ENCODE peak calls at places on chromosomes 12 and 14, in four cellular contexts. One of them, this sample, is unnamed.

GRCh38 chr12:31316964-31317363 is 9.0 kb downstream of the SINHCAF start:
- DNase-seq in Caco-2: no peak
- DNase-seq in uterus: no peak
- DNase-seq in heart left ventricle: no peak
- DNase-seq in this sample: no peak

GRCh38 chr14:32508281-32508680 is 179.2 kb downstream of the AKAP6 start:
- DNase-seq in Caco-2: no peak
- DNase-seq in uterus: no peak
- DNase-seq in heart left ventricle: no peak
- DNase-seq in this sample: peak

GRCh38 chr14:22433059-22433458 is 156.0 kb downstream of the DAD1 start:
- DNase-seq in heart left ventricle: no peak
- DNase-seq in uterus: no peak
- DNase-seq in Caco-2: no peak
- DNase-seq in this sample: no peak

GRCh38 chr12:67354966-67355365 is 85.8 kb downstream of the CAND1 start:
- DNase-seq in Caco-2: no peak
- DNase-seq in heart left ventricle: no peak
- DNase-seq in uterus: no peak
- DNase-seq in this sample: peak

GRCh38 chr14:100651999-100652508 is 64.8 kb upstream of the BEGAIN start:
- DNase-seq in heart left ventricle: no peak
- DNase-seq in uterus: no peak
- DNase-seq in Caco-2: no peak
- DNase-seq in this sample: no peak

GRCh38 chr14:22939684-22940083 is 10.5 kb upstream of the PRMT5 start:
- DNase-seq in Caco-2: no peak
- DNase-seq in heart left ventricle: no peak
- DNase-seq in uterus: no peak
- DNase-seq in this sample: no peak

GRCh38 chr12:99985129-99985570 is 414 bp upstream of the ANKS1B start:
- DNase-seq in heart left ventricle: no peak
- DNase-seq in uterus: no peak
- DNase-seq in Caco-2: no peak
- DNase-seq in this sample: no peak

GRCh38 chr14:34361504-34362011 is 100.5 kb downstream of the SPTSSA start:
- DNase-seq in Caco-2: no peak
- DNase-seq in heart left ventricle: no peak
- DNase-seq in uterus: peak
- DNase-seq in this sample: peak

GRCh38 chr12:22709292-22709691 is 84.3 kb downstream of the ETNK1 start:
- DNase-seq in heart left ventricle: no peak
- DNase-seq in uterus: no peak
- DNase-seq in Caco-2: peak
- DNase-seq in this sample: peak

GRCh38 chr12:113072136-113072535 is 15.6 kb downstream of the DTX1 start:
- DNase-seq in heart left ventricle: no peak
- DNase-seq in uterus: no peak
- DNase-seq in Caco-2: no peak
- DNase-seq in this sample: no peak

GRCh38 chr14:32324601-32325000 is 4.5 kb upstream of the AKAP6 start:
- DNase-seq in heart left ventricle: no peak
- DNase-seq in uterus: no peak
- DNase-seq in Caco-2: no peak
- DNase-seq in this sample: no peak

GRCh38 chr12:108831309-108831991 is 25.9 kb downstream of the SSH1 start:
- DNase-seq in uterus: no peak
- DNase-seq in heart left ventricle: no peak
- DNase-seq in Caco-2: no peak
- DNase-seq in this sample: no peak

GRCh38 chr12:92226036-92226661 is 80.5 kb upstream of the BTG1 start:
- DNase-seq in uterus: no peak
- DNase-seq in Caco-2: no peak
- DNase-seq in heart left ventricle: no peak
- DNase-seq in this sample: peak

GRCh38 chr12:62658910-62659309 is 192.3 kb downstream of the MON2 start:
- DNase-seq in Caco-2: no peak
- DNase-seq in uterus: no peak
- DNase-seq in heart left ventricle: no peak
- DNase-seq in this sample: no peak

GRCh38 chr14:78016532-78016931 is 153.6 kb upstream of the NRXN3 start:
- DNase-seq in heart left ventricle: no peak
- DNase-seq in Caco-2: no peak
- DNase-seq in uterus: no peak
- DNase-seq in this sample: no peak

GRCh38 chr14:103528158-103528511 is 861 bp upstream of the TRMT61A start:
- DNase-seq in Caco-2: peak
- DNase-seq in heart left ventricle: peak
- DNase-seq in uterus: no peak
- DNase-seq in this sample: no peak

GRCh38 chr12:65229441-65229840 is 49.0 kb upstream of the MSRB3 start:
- DNase-seq in heart left ventricle: no peak
- DNase-seq in uterus: no peak
- DNase-seq in Caco-2: no peak
- DNase-seq in this sample: peak

GRCh38 chr12:85278598-85279448 is 1.2 kb upstream of the ALX1 start:
- DNase-seq in uterus: no peak
- DNase-seq in heart left ventricle: peak
- DNase-seq in Caco-2: no peak
- DNase-seq in this sample: no peak

GRCh38 chr14:99732436-99733220 is 48.5 kb downstream of the CYP46A1 start:
- DNase-seq in Caco-2: no peak
- DNase-seq in heart left ventricle: peak
- DNase-seq in uterus: peak
- DNase-seq in this sample: no peak

GRCh38 chr12:94561943-94562411 is 88.4 kb downstream of the TMCC3 start:
- DNase-seq in uterus: no peak
- DNase-seq in Caco-2: no peak
- DNase-seq in heart left ventricle: no peak
- DNase-seq in this sample: no peak

GRCh38 chr14:64234877-64235651 is 59.1 kb downstream of the ESR2 start:
- DNase-seq in heart left ventricle: no peak
- DNase-seq in uterus: no peak
- DNase-seq in Caco-2: no peak
- DNase-seq in this sample: peak

GRCh38 chr12:52925717-52926595 is 21.1 kb upstream of the KRT8 start:
- DNase-seq in heart left ventricle: no peak
- DNase-seq in uterus: no peak
- DNase-seq in Caco-2: peak
- DNase-seq in this sample: no peak

GRCh38 chr14:30251017-30251416 is 307.9 kb upstream of the G2E3 start:
- DNase-seq in Caco-2: no peak
- DNase-seq in uterus: no peak
- DNase-seq in heart left ventricle: no peak
- DNase-seq in this sample: no peak

GRCh38 chr12:119375619-119376018 is 41.1 kb downstream of the CCDC60 start:
- DNase-seq in uterus: no peak
- DNase-seq in Caco-2: no peak
- DNase-seq in heart left ventricle: no peak
- DNase-seq in this sample: no peak

GRCh38 chr12:80320121-80320678 is 123.8 kb upstream of the PTPRQ start:
- DNase-seq in uterus: no peak
- DNase-seq in heart left ventricle: no peak
- DNase-seq in Caco-2: no peak
- DNase-seq in this sample: no peak

GRCh38 chr14:83425138-83425537 is 1891.5 kb upstream of the SEL1L start:
- DNase-seq in heart left ventricle: no peak
- DNase-seq in Caco-2: no peak
- DNase-seq in uterus: no peak
- DNase-seq in this sample: peak

GRCh38 chr14:95297832-95298231 is 21.9 kb downstream of the CLMN start:
- DNase-seq in heart left ventricle: no peak
- DNase-seq in Caco-2: no peak
- DNase-seq in uterus: no peak
- DNase-seq in this sample: no peak

GRCh38 chr14:106459971-106460730 is 933.8 kb downstream of the TMEM121 start:
- DNase-seq in Caco-2: peak
- DNase-seq in uterus: no peak
- DNase-seq in heart left ventricle: no peak
- DNase-seq in this sample: no peak

GRCh38 chr14:105066285-105067071 is 1.2 kb upstream of the GPR132 start:
- DNase-seq in heart left ventricle: peak
- DNase-seq in uterus: no peak
- DNase-seq in Caco-2: no peak
- DNase-seq in this sample: no peak

GRCh38 chr12:81610955-81611889 is 147.9 kb downstream of the PPFIA2 start:
- DNase-seq in uterus: no peak
- DNase-seq in Caco-2: peak
- DNase-seq in heart left ventricle: no peak
- DNase-seq in this sample: peak

GRCh38 chr12:45730842-45731336 is 1.4 kb downstream of the ARID2 start:
- DNase-seq in Caco-2: peak
- DNase-seq in heart left ventricle: no peak
- DNase-seq in uterus: no peak
- DNase-seq in this sample: peak

GRCh38 chr14:21275261-21275858 is 4.5 kb upstream of the RPGRIP1 start:
- DNase-seq in Caco-2: no peak
- DNase-seq in uterus: no peak
- DNase-seq in heart left ventricle: no peak
- DNase-seq in this sample: no peak

GRCh38 chr14:24095196-24096068 is 1.3 kb downstream of the PCK2 start:
- DNase-seq in uterus: peak
- DNase-seq in Caco-2: peak
- DNase-seq in heart left ventricle: no peak
- DNase-seq in this sample: peak

GRCh38 chr12:121813951-121814350 is 10.1 kb downstream of the SETD1B start:
- DNase-seq in uterus: no peak
- DNase-seq in Caco-2: no peak
- DNase-seq in heart left ventricle: no peak
- DNase-seq in this sample: no peak

GRCh38 chr12:121811434-121812319 is 7.9 kb downstream of the SETD1B start:
- DNase-seq in heart left ventricle: peak
- DNase-seq in Caco-2: peak
- DNase-seq in uterus: peak
- DNase-seq in this sample: peak

GRCh38 chr12:121810833-121811433 is 7.1 kb downstream of the SETD1B start:
- DNase-seq in Caco-2: no peak
- DNase-seq in heart left ventricle: no peak
- DNase-seq in uterus: no peak
- DNase-seq in this sample: peak

GRCh38 chr12:121812921-121813896 is 9.4 kb downstream of the SETD1B start:
- DNase-seq in heart left ventricle: no peak
- DNase-seq in uterus: no peak
- DNase-seq in Caco-2: no peak
- DNase-seq in this sample: peak

DNA sequence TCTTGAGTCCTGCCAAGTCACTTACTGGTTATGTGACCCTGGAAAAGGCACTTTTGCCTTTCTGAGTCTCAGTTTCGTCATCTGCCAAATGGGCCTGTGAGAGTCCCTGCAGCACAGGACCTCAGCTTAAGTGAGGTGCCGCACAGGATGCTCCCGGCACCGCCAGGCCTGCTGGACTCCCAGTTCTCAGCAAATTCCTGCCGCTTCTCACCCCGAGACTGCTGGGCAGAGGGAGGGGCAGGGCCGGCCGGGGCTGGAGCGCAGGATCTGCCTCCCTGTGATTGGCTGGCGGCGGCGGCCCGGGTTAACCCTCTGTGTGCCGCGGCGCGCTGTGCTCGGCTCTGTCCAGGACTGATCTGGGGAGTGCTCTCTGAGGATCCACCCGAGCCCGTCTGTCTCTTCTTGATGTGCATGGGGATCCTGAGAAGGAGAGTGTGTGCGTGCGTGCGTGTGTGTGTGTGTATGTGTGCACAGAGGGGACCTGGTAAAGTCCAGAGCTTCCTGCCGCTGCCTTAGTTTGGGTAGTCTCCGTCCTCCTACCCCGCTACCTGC is 8.6 kb downstream of the SETD1B start:
- DNase-seq in Caco-2: peak
- DNase-seq in uterus: peak
- DNase-seq in heart left ventricle: peak
- DNase-seq in this sample: peak
- TF ChIP-seq CTCF in Caco-2: no peak
- TF ChIP-seq CTCF in uterus: peak
- TF ChIP-seq CTCF in heart left ventricle: no peak
- TF ChIP-seq CTCF in this sample: no peak

GRCh38 chr12:50314629-50315312 is 31.5 kb upstream of the LIMA1 start:
- DNase-seq in Caco-2: peak
- DNase-seq in uterus: no peak
- DNase-seq in heart left ventricle: no peak
- DNase-seq in this sample: peak
- TF ChIP-seq CTCF in Caco-2: peak
- TF ChIP-seq CTCF in uterus: peak
- TF ChIP-seq CTCF in heart left ventricle: peak
- TF ChIP-seq CTCF in this sample: peak

GRCh38 chr12:50739611-50740010 is 24.3 kb upstream of the ATF1 start:
- DNase-seq in uterus: no peak
- DNase-seq in heart left ventricle: no peak
- DNase-seq in Caco-2: no peak
- DNase-seq in this sample: no peak

GRCh38 chr12:50740307-50740706 is 23.6 kb upstream of the ATF1 start:
- DNase-seq in Caco-2: no peak
- DNase-seq in uterus: no peak
- DNase-seq in heart left ventricle: no peak
- DNase-seq in this sample: peak

GRCh38 chr12:50745861-50746260 is 18.0 kb upstream of the ATF1 start:
- DNase-seq in heart left ventricle: no peak
- DNase-seq in Caco-2: no peak
- DNase-seq in uterus: no peak
- DNase-seq in this sample: no peak

GRCh38 chr12:50747817-50748216 is 16.1 kb upstream of the ATF1 start:
- DNase-seq in Caco-2: peak
- DNase-seq in heart left ventricle: no peak
- DNase-seq in uterus: no peak
- DNase-seq in this sample: no peak

GRCh38 chr12:50742776-50743175 is 21.1 kb upstream of the ATF1 start:
- DNase-seq in heart left ventricle: no peak
- DNase-seq in uterus: no peak
- DNase-seq in Caco-2: no peak
- DNase-seq in this sample: no peak
- TF ChIP-seq CTCF in heart left ventricle: no peak
- TF ChIP-seq CTCF in uterus: no peak
- TF ChIP-seq CTCF in Caco-2: no peak
- TF ChIP-seq CTCF in this sample: no peak

DNA sequence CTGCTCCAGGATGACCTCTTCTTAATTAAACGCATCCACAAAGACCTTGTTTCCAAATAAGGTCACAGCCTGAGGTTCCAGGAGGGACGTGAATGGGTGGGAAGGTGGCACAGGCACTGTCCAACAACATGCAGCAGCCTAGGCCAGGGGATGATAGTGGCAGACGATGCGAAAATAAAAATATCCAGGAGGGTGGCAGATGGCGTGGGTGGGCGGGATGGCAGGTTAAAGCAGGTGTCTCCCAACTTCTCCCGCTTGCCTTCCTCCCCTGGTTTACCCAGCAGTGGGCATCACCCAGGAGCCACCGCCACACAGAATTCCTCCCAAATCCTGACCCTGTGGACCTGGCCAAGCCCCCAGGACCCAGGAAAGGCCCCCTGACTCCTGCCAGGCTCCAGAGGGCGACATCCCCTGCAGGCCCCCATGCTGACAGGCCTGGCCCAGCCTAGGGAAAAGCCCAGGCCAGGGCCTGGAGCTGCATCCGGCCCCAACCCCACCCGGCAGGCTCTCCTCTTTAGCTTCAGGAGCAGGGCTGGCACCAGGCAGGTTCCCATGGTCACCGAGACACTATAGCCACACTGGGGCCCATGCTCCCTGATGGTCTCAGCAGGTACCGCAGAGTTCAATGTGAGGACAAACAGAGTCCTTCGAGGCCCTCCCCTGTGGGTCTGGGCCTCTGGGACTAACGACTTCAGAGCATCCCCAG is 9.7 kb downstream of the NCOR2 start:
- DNase-seq in uterus: no peak
- DNase-seq in heart left ventricle: no peak
- DNase-seq in Caco-2: no peak
- DNase-seq in this sample: no peak
- TF ChIP-seq CTCF in uterus: no peak
- TF ChIP-seq CTCF in heart left ventricle: no peak
- TF ChIP-seq CTCF in Caco-2: no peak
- TF ChIP-seq CTCF in this sample: no peak